ENCODE peak calls at places on chromosome 11, in six cellular contexts. V is transverse colon; A is NCI-H2081; B is activated naive CD8-positive, alpha-beta T cell treated with anti-CD3 and anti-CD28 coated beads for 36 hours; X is heart left ventricle; Z is hypothalamus. T is an unnamed sample.

GRCh38 chr11:102974552-102975280 is 19.2 kb upstream of the MMP13 start:
- DNase-seq in V (no peak), A (no peak), B (no peak), X (no peak), Z (no peak), T (no peak)

GRCh38 chr11:27373856-27374602 is 11.0 kb upstream of the CCDC34 start:
- DNase-seq in V (no peak), A (no peak), B (no peak), X (no peak), Z (no peak), T (no peak)

GRCh38 chr11:61095022-61095421 is 7.3 kb upstream of the CD5 start:
- DNase-seq in V (no peak), A (no peak), B (no peak), X (no peak), Z (no peak), T (no peak)

GRCh38 chr11:13942908-13943505 is 19.5 kb upstream of the SPON1 start:
- DNase-seq in V (no peak), A (no peak), B (no peak), X (no peak), Z (no peak), T (no peak)

GRCh38 chr11:1992111-1992510 is 5.5 kb downstream of the H19 start:
- DNase-seq in V (no peak), A (no peak), B (no peak), X (no peak), Z (no peak), T (no peak)

GRCh38 chr11:93193721-93194120 is 4.1 kb downstream of the SLC36A4 start:
- DNase-seq in V (no peak), A (no peak), B (no peak), X (no peak), Z (no peak), T (no peak)

GRCh38 chr11:92225563-92226308 is 1.1 kb downstream of the FAT3 start:
- DNase-seq in V (no peak), A (peak), B (no peak), X (peak), Z (peak), T (peak)

GRCh38 chr11:94776351-94777321 is 8.5 kb downstream of the AMOTL1 start:
- DNase-seq in V (no peak), A (peak), B (no peak), X (peak), Z (no peak), T (no peak)

GRCh38 chr11:95950905-95951304 is 27.0 kb upstream of the MTMR2 start:
- DNase-seq in V (no peak), A (no peak), B (no peak), X (no peak), Z (no peak), T (no peak)